ENCODE peak calls at places on chromosomes 13 and 19, in seven cellular contexts. One of them, this sample, is unnamed.

GRCh38 chr13:65497265-65497664 is 1732.9 kb downstream of the PCDH9 start:
- DNase-seq in K562: no peak
- DNase-seq in NT2/D1: no peak
- DNase-seq in HCT116: peak; percentile 6
- DNase-seq in H1: no peak
- DNase-seq in HepG2: no peak
- DNase-seq in GM12878: no peak
- DNase-seq in this sample: no peak

GRCh38 chr19:10006335-10006708 is 4.0 kb downstream of the COL5A3 start:
- DNase-seq in K562: no peak
- DNase-seq in NT2/D1: no peak
- DNase-seq in HCT116: no peak
- DNase-seq in H1: no peak
- DNase-seq in HepG2: no peak
- DNase-seq in GM12878: no peak
- DNase-seq in this sample: no peak

GRCh38 chr13:36685912-36686311 is 12.1 kb downstream of the SERTM1 start:
- DNase-seq in K562: no peak
- DNase-seq in NT2/D1: no peak
- DNase-seq in HCT116: no peak
- DNase-seq in H1: no peak
- DNase-seq in HepG2: no peak
- DNase-seq in GM12878: no peak
- DNase-seq in this sample: no peak

GRCh38 chr13:27954406-27954851 is 14.7 kb downstream of the CDX2 start:
- DNase-seq in K562: no peak
- DNase-seq in NT2/D1: no peak
- DNase-seq in HCT116: no peak
- DNase-seq in H1: peak; percentile 75
- DNase-seq in HepG2: no peak
- DNase-seq in GM12878: no peak
- DNase-seq in this sample: peak; percentile 34

GRCh38 chr13:113598481-113598880 is 13.9 kb downstream of the TFDP1 start:
- DNase-seq in K562: no peak
- DNase-seq in NT2/D1: no peak
- DNase-seq in HCT116: no peak
- DNase-seq in H1: no peak
- DNase-seq in HepG2: no peak
- DNase-seq in GM12878: no peak
- DNase-seq in this sample: no peak

GRCh38 chr13:110287031-110287828 is 19.7 kb downstream of the COL4A1 start:
- DNase-seq in K562: no peak
- DNase-seq in NT2/D1: no peak
- DNase-seq in HCT116: no peak
- DNase-seq in H1: no peak
- DNase-seq in HepG2: no peak
- DNase-seq in GM12878: no peak
- DNase-seq in this sample: no peak

GRCh38 chr13:24183741-24184182 is 23.2 kb downstream of the SPATA13 start:
- DNase-seq in K562: no peak
- DNase-seq in NT2/D1: no peak
- DNase-seq in HCT116: no peak
- DNase-seq in H1: no peak
- DNase-seq in HepG2: peak; percentile 85
- DNase-seq in GM12878: no peak
- DNase-seq in this sample: no peak

GRCh38 chr13:107642841-107643240 is 572.5 kb downstream of the LIG4 start:
- DNase-seq in K562: no peak
- DNase-seq in NT2/D1: no peak
- DNase-seq in HCT116: no peak
- DNase-seq in H1: no peak
- DNase-seq in HepG2: no peak
- DNase-seq in GM12878: no peak
- DNase-seq in this sample: no peak

GRCh38 chr19:55406869-55407624 is 541 bp downstream of the UBE2S start:
- DNase-seq in K562: peak; percentile 83
- DNase-seq in NT2/D1: no peak
- DNase-seq in HCT116: no peak
- DNase-seq in H1: no peak
- DNase-seq in HepG2: no peak
- DNase-seq in GM12878: no peak
- DNase-seq in this sample: peak; percentile 70

GRCh38 chr19:46082728-46083050 is 41.8 kb downstream of the IGFL3 start:
- DNase-seq in K562: no peak
- DNase-seq in NT2/D1: no peak
- DNase-seq in HCT116: no peak
- DNase-seq in H1: no peak
- DNase-seq in HepG2: no peak
- DNase-seq in GM12878: no peak
- DNase-seq in this sample: no peak

GRCh38 chr13:62598708-62599107 is 1183.1 kb upstream of the PCDH20 start:
- DNase-seq in K562: no peak
- DNase-seq in NT2/D1: no peak
- DNase-seq in HCT116: no peak
- DNase-seq in H1: no peak
- DNase-seq in HepG2: no peak
- DNase-seq in GM12878: no peak
- DNase-seq in this sample: no peak

GRCh38 chr13:113146750-113147149 is 11.7 kb upstream of the PROZ start:
- DNase-seq in K562: no peak
- DNase-seq in NT2/D1: no peak
- DNase-seq in HCT116: no peak
- DNase-seq in H1: no peak
- DNase-seq in HepG2: no peak
- DNase-seq in GM12878: no peak
- DNase-seq in this sample: no peak

DNA sequence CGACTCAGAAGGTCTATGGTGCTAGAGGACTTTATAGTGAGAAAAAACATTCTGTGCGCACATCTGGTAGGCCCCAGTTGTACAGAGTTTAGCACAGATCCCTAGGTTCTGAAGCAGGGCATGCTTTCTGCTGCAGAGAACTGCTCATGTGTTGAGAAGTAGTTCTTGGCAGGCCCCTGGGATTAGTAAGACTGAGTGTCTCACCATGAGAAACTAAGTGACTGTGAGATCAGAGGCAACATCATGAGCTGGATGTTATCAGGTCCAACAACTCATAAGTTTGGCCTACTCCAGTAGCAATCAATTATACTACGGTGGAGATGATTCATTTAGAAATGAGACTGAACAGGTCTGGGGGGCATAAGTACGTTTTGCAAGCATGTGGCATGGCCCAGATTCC is 507.4 kb upstream of the KLF12 start:
- DNase-seq in K562: no peak
- DNase-seq in NT2/D1: no peak
- DNase-seq in HCT116: no peak
- DNase-seq in H1: no peak
- DNase-seq in HepG2: no peak
- DNase-seq in GM12878: no peak
- DNase-seq in this sample: no peak
- TF ChIP-seq YY1 in K562: no peak
- TF ChIP-seq YY1 in NT2/D1: no peak
- TF ChIP-seq YY1 in HCT116: no peak
- TF ChIP-seq YY1 in H1: no peak
- TF ChIP-seq YY1 in HepG2: no peak
- TF ChIP-seq YY1 in GM12878: no peak
- TF ChIP-seq YY1 in this sample: no peak

GRCh38 chr19:4811328-4812131 is 20.0 kb downstream of the TICAM1 start:
- DNase-seq in K562: peak; percentile 72
- DNase-seq in NT2/D1: peak; percentile 62
- DNase-seq in HCT116: peak; percentile 58
- DNase-seq in H1: peak; percentile 99
- DNase-seq in HepG2: peak; percentile 63
- DNase-seq in GM12878: no peak
- DNase-seq in this sample: peak; percentile 82

GRCh38 chr19:4814625-4815425 is 16.7 kb downstream of the TICAM1 start:
- DNase-seq in K562: no peak
- DNase-seq in NT2/D1: no peak
- DNase-seq in HCT116: no peak
- DNase-seq in H1: no peak
- DNase-seq in HepG2: no peak
- DNase-seq in GM12878: no peak
- DNase-seq in this sample: no peak

GRCh38 chr19:4816388-4817165 is 14.9 kb downstream of the TICAM1 start:
- DNase-seq in K562: no peak
- DNase-seq in NT2/D1: no peak
- DNase-seq in HCT116: no peak
- DNase-seq in H1: no peak
- DNase-seq in HepG2: no peak
- DNase-seq in GM12878: no peak
- DNase-seq in this sample: no peak

GRCh38 chr19:4817467-4818277 is 13.8 kb downstream of the TICAM1 start:
- DNase-seq in K562: no peak
- DNase-seq in NT2/D1: no peak
- DNase-seq in HCT116: no peak
- DNase-seq in H1: no peak
- DNase-seq in HepG2: no peak
- DNase-seq in GM12878: no peak
- DNase-seq in this sample: no peak

DNA sequence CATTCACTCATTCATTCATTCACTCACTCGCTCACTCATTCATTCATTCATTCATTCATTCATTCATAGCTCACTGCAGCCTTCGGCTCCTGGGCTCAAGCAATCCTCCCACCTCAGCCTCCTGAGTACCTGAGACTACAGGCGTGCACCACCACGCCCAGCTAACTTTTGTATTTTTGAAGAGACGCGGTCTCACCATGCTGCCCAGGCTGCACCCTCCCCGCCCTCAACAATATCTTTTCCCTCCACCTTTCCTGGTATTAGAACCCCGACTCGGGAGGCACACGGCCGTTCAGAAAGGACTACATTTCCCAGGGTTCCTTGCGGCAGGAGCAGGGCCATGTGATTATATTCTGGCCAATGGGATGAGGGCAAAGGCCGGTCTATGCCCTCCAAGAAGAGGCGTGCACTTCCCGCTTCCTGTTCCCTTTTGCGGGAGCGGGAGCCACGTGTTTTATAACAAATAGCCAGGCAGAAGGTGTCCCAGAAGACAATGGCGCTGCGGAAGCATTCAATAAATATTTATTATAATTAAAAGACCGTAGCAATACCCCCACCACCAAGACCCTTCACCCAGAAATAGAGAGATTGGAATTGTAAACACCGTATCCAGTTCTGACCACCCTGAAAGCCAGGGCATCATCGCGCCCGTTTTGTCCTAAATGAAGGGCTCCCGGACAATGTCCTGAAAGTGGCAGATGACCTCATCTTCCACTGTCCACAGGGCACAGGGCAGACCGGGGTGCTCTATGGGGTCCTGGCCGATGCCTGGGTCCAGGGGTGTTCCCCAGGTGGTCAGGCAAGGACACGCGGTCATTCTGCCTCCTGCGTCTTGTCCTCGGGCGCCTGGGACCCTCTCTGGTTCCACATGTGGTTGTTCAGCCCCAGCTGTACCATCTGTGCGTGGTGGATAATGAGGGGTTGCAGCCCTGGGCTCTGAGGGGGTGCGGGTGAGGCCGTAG is 15.8 kb downstream of the TICAM1 start:
- DNase-seq in K562: peak; percentile 99
- DNase-seq in NT2/D1: peak; percentile 93
- DNase-seq in HCT116: peak; percentile 91
- DNase-seq in H1: peak; percentile 88
- DNase-seq in HepG2: peak; percentile 93
- DNase-seq in GM12878: peak; percentile 48
- DNase-seq in this sample: peak; percentile 97
- TF ChIP-seq YY1 in K562: no peak
- TF ChIP-seq YY1 in NT2/D1: no peak
- TF ChIP-seq YY1 in HCT116: no peak
- TF ChIP-seq YY1 in H1: no peak
- TF ChIP-seq YY1 in HepG2: no peak
- TF ChIP-seq YY1 in GM12878: no peak
- TF ChIP-seq YY1 in this sample: no peak

GRCh38 chr19:33284756-33285155 is 17.6 kb downstream of the CEBPA start:
- DNase-seq in K562: no peak
- DNase-seq in NT2/D1: no peak
- DNase-seq in HCT116: no peak
- DNase-seq in H1: no peak
- DNase-seq in HepG2: no peak
- DNase-seq in GM12878: no peak
- DNase-seq in this sample: no peak

GRCh38 chr19:33283578-33283977 is 18.8 kb downstream of the CEBPA start:
- DNase-seq in K562: no peak
- DNase-seq in NT2/D1: no peak
- DNase-seq in HCT116: no peak
- DNase-seq in H1: no peak
- DNase-seq in HepG2: no peak
- DNase-seq in GM12878: no peak
- DNase-seq in this sample: no peak

GRCh38 chr19:33285441-33285927 is 16.9 kb downstream of the CEBPA start:
- DNase-seq in K562: no peak
- DNase-seq in NT2/D1: no peak
- DNase-seq in HCT116: no peak
- DNase-seq in H1: no peak
- DNase-seq in HepG2: peak; percentile 58
- DNase-seq in GM12878: no peak
- DNase-seq in this sample: no peak

GRCh38 chr19:33282036-33282686 is 20.2 kb downstream of the CEBPA start:
- DNase-seq in K562: no peak
- DNase-seq in NT2/D1: no peak
- DNase-seq in HCT116: no peak
- DNase-seq in H1: no peak
- DNase-seq in HepG2: no peak
- DNase-seq in GM12878: no peak
- DNase-seq in this sample: no peak

DNA sequence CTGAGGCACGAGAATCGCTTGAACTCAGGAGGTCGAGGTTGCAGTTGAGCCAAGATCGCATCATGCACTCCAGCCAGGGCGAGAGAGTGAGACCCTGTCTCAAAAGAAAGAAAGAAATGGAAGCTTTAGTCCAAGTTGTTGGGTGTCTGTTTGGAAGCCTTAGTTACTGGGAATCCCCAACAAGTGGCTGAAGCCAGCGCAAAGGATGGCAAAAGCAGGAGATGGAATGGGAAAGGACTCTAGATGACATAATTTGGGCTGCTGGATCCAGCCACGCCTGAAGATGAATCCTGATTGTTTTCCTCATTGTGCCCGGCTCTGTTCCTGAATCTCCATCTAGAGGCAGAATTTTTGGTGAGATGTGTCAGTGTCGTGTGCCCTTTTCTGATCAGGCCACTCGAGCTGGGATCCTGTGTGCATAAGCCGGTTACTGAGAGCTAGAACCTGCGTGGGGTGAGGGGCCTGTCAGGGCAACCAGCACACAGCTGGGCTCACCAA is 18.1 kb downstream of the CEBPA start:
- DNase-seq in K562: no peak
- DNase-seq in NT2/D1: no peak
- DNase-seq in HCT116: no peak
- DNase-seq in H1: no peak
- DNase-seq in HepG2: no peak
- DNase-seq in GM12878: no peak
- DNase-seq in this sample: no peak
- TF ChIP-seq YY1 in K562: no peak
- TF ChIP-seq YY1 in NT2/D1: no peak
- TF ChIP-seq YY1 in HCT116: no peak
- TF ChIP-seq YY1 in H1: no peak
- TF ChIP-seq YY1 in HepG2: no peak
- TF ChIP-seq YY1 in GM12878: no peak
- TF ChIP-seq YY1 in this sample: no peak

DNA sequence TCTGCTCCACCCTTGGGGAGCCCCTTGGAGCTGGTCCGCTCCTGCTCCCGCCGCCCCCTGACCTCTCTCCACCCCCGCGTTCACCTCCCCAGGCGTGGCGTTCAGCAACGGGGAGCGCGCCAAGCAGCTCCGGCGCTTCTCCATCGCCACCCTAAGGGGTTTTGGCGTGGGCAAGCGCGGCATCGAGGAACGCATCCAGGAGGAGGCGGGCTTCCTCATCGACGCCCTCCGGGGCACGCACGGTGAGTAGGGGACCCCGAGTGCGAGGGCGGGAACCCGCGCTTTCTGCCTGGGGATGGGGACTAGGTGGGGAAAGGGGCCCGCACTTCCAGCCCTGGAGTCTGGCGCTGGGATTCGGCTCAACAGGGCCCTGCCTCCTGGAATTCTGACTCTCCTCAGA is 1.7 kb downstream of the CYP2A13 start:
- DNase-seq in K562: no peak
- DNase-seq in NT2/D1: no peak
- DNase-seq in HCT116: no peak
- DNase-seq in H1: peak; percentile 75
- DNase-seq in HepG2: no peak
- DNase-seq in GM12878: no peak
- DNase-seq in this sample: no peak
- TF ChIP-seq YY1 in K562: no peak
- TF ChIP-seq YY1 in NT2/D1: no peak
- TF ChIP-seq YY1 in HCT116: no peak
- TF ChIP-seq YY1 in H1: no peak
- TF ChIP-seq YY1 in HepG2: no peak
- TF ChIP-seq YY1 in GM12878: no peak
- TF ChIP-seq YY1 in this sample: no peak

This sample was measured in SK-N-SH.